ENCODE peak calls at places on chromosomes 7 and 10, in seven cellular contexts. D is PC-3; L is stimulated activated CD8-positive, alpha-beta memory T cell treated with anti-CD3 and anti-CD28 coated beads, Interleukin-7, amount 100 ng/mL, for 4 hours; I is activated CD8-positive, alpha-beta memory T cell treated with anti-CD3 and anti-CD28 coated beads for 4 hours; W is GM06990; G is EL; Y is left cardiac atrium. F is an unnamed sample.

GRCh38 chr10:121596668-121597503 is 1.4 kb downstream of the FGFR2 start:
- DNase-seq in D (no peak), I (no peak), W (no peak), G (no peak), L (no peak), Y (peak; percentile 59), F (peak; percentile 23)

GRCh38 chr10:13945760-13946460 is 359.1 kb downstream of the PRPF18 start:
- DNase-seq in I (no peak), G (peak; percentile 48), D (no peak), W (no peak), L (no peak), Y (no peak), F (no peak)

GRCh38 chr10:92079003-92079402 is 155.4 kb downstream of the BTAF1 start:
- DNase-seq in W (no peak), G (no peak), Y (no peak), D (no peak), I (no peak), L (no peak), F (no peak)

GRCh38 chr10:36021096-36021495 is 379.0 kb upstream of the FZD8 start:
- DNase-seq in W (no peak), Y (no peak), G (no peak), D (no peak), I (no peak), L (no peak), F (no peak)

GRCh38 chr7:130037703-130038102 is 13.5 kb downstream of the ZC3HC1 start:
- DNase-seq in D (peak; percentile 26), G (no peak), W (no peak), I (no peak), Y (no peak), L (no peak), F (no peak)

GRCh38 chr7:19030280-19030679 is 87.2 kb downstream of the TWIST1 start:
- DNase-seq in L (no peak), D (peak; percentile 6), W (no peak), Y (no peak), I (no peak), G (peak; percentile 47), F (no peak)

GRCh38 chr7:47143344-47143743 is 438.6 kb downstream of the TNS3 start:
- DNase-seq in I (no peak), Y (no peak), D (peak; percentile 9), W (no peak), L (no peak), G (peak; percentile 72), F (no peak)

GRCh38 chr10:7408494-7409044 is 2.3 kb downstream of the SFMBT2 start:
- DNase-seq in L (peak; percentile 60), G (no peak), D (peak; percentile 41), W (no peak), I (no peak), Y (peak; percentile 76), F (peak; percentile 48)

GRCh38 chr10:74589226-74589673 is 237.2 kb upstream of the KAT6B start:
- DNase-seq in D (peak; percentile 73), G (peak; percentile 86), Y (peak; percentile 93), L (peak; percentile 73), I (peak; percentile 60), W (peak; percentile 59), F (peak; percentile 86)

GRCh38 chr7:144035385-144035784 is 13.4 kb upstream of the OR2A5 start:
- DNase-seq in W (no peak), D (peak; percentile 57), L (no peak), G (no peak), Y (no peak), I (no peak), F (no peak)

GRCh38 chr7:140218656-140219055 is 41.9 kb upstream of the KDM7A start:
- DNase-seq in D (no peak), L (no peak), I (no peak), Y (no peak), W (no peak), G (no peak), F (no peak)

GRCh38 chr7:127486654-127487053 is 94.1 kb upstream of the ZNF800 start:
- DNase-seq in D (peak; percentile 54), W (no peak), L (peak; percentile 2), Y (no peak), G (peak; percentile 2), I (no peak), F (no peak)

GRCh38 chr10:15715619-15716227 is 4.0 kb downstream of the ITGA8 start:
- DNase-seq in W (no peak), D (peak; percentile 10), L (no peak), I (no peak), G (peak; percentile 24), Y (no peak), F (no peak)

GRCh38 chr10:107924458-107924857 is 760.0 kb upstream of the SORCS1 start:
- DNase-seq in W (no peak), L (no peak), D (peak; percentile 47), I (no peak), G (no peak), Y (no peak), F (no peak)

GRCh38 chr7:11153694-11154093 is 180.0 kb downstream of the PHF14 start:
- DNase-seq in Y (no peak), D (no peak), W (no peak), I (no peak), G (no peak), L (no peak), F (no peak)

GRCh38 chr10:79182763-79183467 is 114.1 kb downstream of the ZMIZ1 start:
- DNase-seq in D (peak; percentile 58), Y (no peak), I (no peak), G (no peak), L (no peak), W (no peak), F (no peak)

GRCh38 chr7:43586251-43586900 is 3.5 kb downstream of the STK17A start:
- DNase-seq in L (no peak), W (peak; percentile 65), G (peak; percentile 57), I (no peak), Y (no peak), D (peak; percentile 86), F (no peak)

GRCh38 chr7:98874942-98875341 is 3.4 kb upstream of the TRRAP start:
- DNase-seq in W (no peak), G (no peak), L (no peak), I (no peak), Y (no peak), D (no peak), F (no peak)

GRCh38 chr7:27678617-27679260 is 16.1 kb upstream of the HIBADH start:
- DNase-seq in L (no peak), D (peak; percentile 28), Y (no peak), G (peak; percentile 71), I (no peak), W (no peak), F (no peak)

GRCh38 chr7:117008849-117009531 is 55.7 kb downstream of the ST7 start:
- DNase-seq in W (peak; percentile 39), Y (no peak), I (no peak), G (peak; percentile 65), L (no peak), D (peak; percentile 71), F (no peak)

GRCh38 chr10:114779803-114780609 is 41.6 kb upstream of the FHIP2A start:
- DNase-seq in I (no peak), Y (no peak), L (no peak), W (no peak), D (peak; percentile 91), G (peak; percentile 90), F (no peak)

GRCh38 chr7:19069842-19070241 is 47.6 kb downstream of the TWIST1 start:
- DNase-seq in D (peak; percentile 42), L (no peak), G (peak; percentile 26), Y (no peak), I (no peak), W (no peak), F (no peak)

GRCh38 chr10:14093735-14094484 is 236.8 kb downstream of the FRMD4A start:
- DNase-seq in D (peak; percentile 43), W (no peak), Y (no peak), G (peak; percentile 57), I (no peak), L (no peak), F (no peak)

GRCh38 chr7:1663243-1663642 is 6.8 kb upstream of the ELFN1 start:
- DNase-seq in D (no peak), G (no peak), W (no peak), L (no peak), I (no peak), Y (peak; percentile 10), F (no peak)

GRCh38 chr10:90344226-90344625 is 513.6 kb downstream of the HTR7 start:
- DNase-seq in G (no peak), Y (no peak), I (no peak), W (no peak), L (no peak), D (peak; percentile 22), F (no peak)

GRCh38 chr10:128631801-128632241 is 505.6 kb upstream of the MKI67 start:
- DNase-seq in D (no peak), G (no peak), W (no peak), L (no peak), Y (no peak), I (no peak), F (peak; percentile 80)

GRCh38 chr7:66542528-66543373 is 85.9 kb upstream of the KCTD7 start:
- DNase-seq in W (no peak), Y (no peak), G (peak; percentile 55), L (no peak), I (no peak), D (peak; percentile 37), F (no peak)

GRCh38 chr7:1548438-1548831 is 7.6 kb downstream of the TMEM184A start:
- DNase-seq in D (no peak), W (peak; percentile 10), G (no peak), L (no peak), Y (no peak), I (no peak), F (no peak)

GRCh38 chr7:69553190-69553589 is 45.1 kb upstream of the AUTS2 start:
- DNase-seq in L (no peak), W (no peak), G (no peak), I (no peak), Y (no peak), D (no peak), F (no peak)

GRCh38 chr7:47670738-47671137 is 88.8 kb upstream of the TNS3 start:
- DNase-seq in W (peak; percentile 84), Y (no peak), I (no peak), D (no peak), L (no peak), G (no peak), F (no peak)

GRCh38 chr10:4247379-4247778 is 462.4 kb upstream of the KLF6 start:
- DNase-seq in Y (no peak), W (no peak), L (no peak), D (no peak), I (no peak), G (no peak), F (no peak)

GRCh38 chr10:115830260-115830970 is 442.6 kb downstream of the GFRA1 start:
- DNase-seq in D (peak; percentile 3), Y (no peak), I (no peak), L (no peak), G (peak; percentile 67), W (no peak), F (no peak)

GRCh38 chr7:81501220-81501619 is 268.6 kb downstream of the HGF start:
- DNase-seq in D (peak; percentile 66), G (peak; percentile 25), W (no peak), L (no peak), Y (no peak), I (no peak), F (no peak)

GRCh38 chr10:78361031-78361430 is 327.4 kb downstream of the RPS24 start:
- DNase-seq in G (no peak), W (no peak), I (no peak), Y (no peak), D (peak; percentile 55), L (no peak), F (no peak)

F was measured in tibial nerve.